ENCODE peak calls at places on chromosome 15, in seven cellular contexts. A is transverse colon, Y is breast epithelium, N is heart left ventricle, D is IMR-90, O is uterus, U is sigmoid colon. H is an unnamed sample.
A peak's percentile ranks its signal among the peaks of the same experiment; 100 is the strongest.

GRCh38 chr15:63895787-63896218 is 62.1 kb upstream of the HERC1 start:
- DNase-seq in A (no peak), Y (no peak), N (no peak), D (no peak), O (no peak), U (no peak), H (no peak)

GRCh38 chr15:33145447-33145846 is 49.1 kb downstream of the FMN1 start:
- DNase-seq in A (no peak), Y (no peak), N (no peak), D (no peak), O (no peak), U (no peak), H (no peak)

GRCh38 chr15:71747128-71748083 is 62.9 kb upstream of the NR2E3 start:
- DNase-seq in A (no peak), Y (no peak), N (no peak), D (peak; percentile 84), O (no peak), U (no peak), H (no peak)

GRCh38 chr15:64046347-64047153 is at the start of gene DAPK2:
- DNase-seq in A (peak; percentile 83), Y (no peak), N (peak; percentile 75), D (peak; percentile 34), O (peak; percentile 66), U (peak; percentile 78), H (peak; percentile 70)

GRCh38 chr15:83379574-83379973 is 67.6 kb upstream of the SH3GL3 start:
- DNase-seq in A (no peak), Y (no peak), N (no peak), D (no peak), O (no peak), U (no peak), H (peak; percentile 68)

GRCh38 chr15:34783986-34784385 is 11.4 kb downstream of the ACTC1 start:
- DNase-seq in A (no peak), Y (no peak), N (no peak), D (no peak), O (no peak), U (no peak), H (no peak)

GRCh38 chr15:62658498-62658897 is 384.0 kb upstream of the TPM1 start:
- DNase-seq in A (no peak), Y (no peak), N (no peak), D (no peak), O (no peak), U (no peak), H (peak; percentile 19)

GRCh38 chr15:44545934-44546802 is 9.2 kb downstream of the EIF3J start:
- DNase-seq in A (no peak), Y (no peak), N (no peak), D (peak; percentile 52), O (no peak), U (no peak), H (no peak)

GRCh38 chr15:32035285-32035684 is 5.0 kb downstream of the CHRNA7 start:
- DNase-seq in A (no peak), Y (no peak), N (no peak), D (no peak), O (no peak), U (no peak), H (no peak)

GRCh38 chr15:43127752-43128151 is 5.6 kb upstream of the TMEM62 start:
- DNase-seq in A (no peak), Y (no peak), N (no peak), D (no peak), O (no peak), U (no peak), H (no peak)

GRCh38 chr15:37140531-37141053 is 40.2 kb upstream of the MEIS2 start:
- DNase-seq in A (no peak), Y (no peak), N (no peak), D (peak; percentile 30), O (no peak), U (no peak), H (no peak)

GRCh38 chr15:35936284-35936683 is 390.3 kb upstream of the DPH6 start:
- DNase-seq in A (no peak), Y (no peak), N (no peak), D (no peak), O (no peak), U (no peak), H (no peak)

GRCh38 chr15:48682949-48683651 is 37.6 kb upstream of the FBN1 start:
- DNase-seq in A (peak; percentile 26), Y (peak; percentile 52), N (no peak), D (peak; percentile 70), O (no peak), U (peak; percentile 80), H (no peak)

GRCh38 chr15:66472176-66472999 is 25.2 kb downstream of the SNAPC5 start:
- DNase-seq in A (peak; percentile 11), Y (no peak), N (no peak), D (peak; percentile 50), O (no peak), U (no peak), H (no peak)

GRCh38 chr15:60972301-60972700 is 256.8 kb downstream of the RORA start:
- DNase-seq in A (no peak), Y (no peak), N (no peak), D (peak; percentile 99), O (no peak), U (no peak), H (no peak)

GRCh38 chr15:78452485-78452884 is 14.5 kb downstream of the IREB2 start:
- DNase-seq in A (no peak), Y (no peak), N (no peak), D (no peak), O (no peak), U (no peak), H (no peak)

GRCh38 chr15:99962006-99962561 is 228.8 kb upstream of the LYSMD4 start:
- DNase-seq in A (no peak), Y (peak; percentile 27), N (no peak), D (no peak), O (peak; percentile 4), U (peak; percentile 42), H (no peak)

GRCh38 chr15:36632196-36632595 is 52.8 kb downstream of the CDIN1 start:
- DNase-seq in A (no peak), Y (no peak), N (no peak), D (peak; percentile 75), O (no peak), U (no peak), H (peak; percentile 52)

GRCh38 chr15:52789008-52789600 is 1.0 kb downstream of the ONECUT1 start:
- DNase-seq in A (no peak), Y (no peak), N (no peak), D (no peak), O (no peak), U (no peak), H (no peak)

DNA sequence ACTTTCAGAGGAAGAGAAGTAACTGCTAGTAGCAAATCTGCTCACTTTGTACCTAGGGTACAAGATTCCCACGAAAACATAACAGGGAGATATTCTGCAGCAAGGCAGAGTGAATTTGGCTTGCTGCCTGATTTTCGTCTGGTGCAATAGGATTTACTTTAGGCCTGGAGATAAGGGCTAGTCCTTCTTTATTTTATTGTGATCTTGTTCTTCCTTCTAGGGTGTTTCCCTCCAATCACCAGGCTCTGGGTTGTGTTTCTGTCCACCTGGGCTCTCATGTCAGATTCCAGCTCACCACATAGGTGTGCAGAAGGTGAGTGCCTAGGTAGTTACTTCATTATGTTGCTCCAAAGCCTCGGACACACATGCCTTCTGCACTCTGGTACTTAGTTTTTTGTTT is 211.8 kb upstream of the RGMA start:
- DNase-seq in A (no peak), Y (no peak), N (no peak), D (no peak), O (peak; percentile 39), U (no peak), H (no peak)
- TF ChIP-seq POLR2A in A (no peak), Y (no peak), N (no peak), D (no peak), O (no peak), U (no peak), H (no peak)

DNA sequence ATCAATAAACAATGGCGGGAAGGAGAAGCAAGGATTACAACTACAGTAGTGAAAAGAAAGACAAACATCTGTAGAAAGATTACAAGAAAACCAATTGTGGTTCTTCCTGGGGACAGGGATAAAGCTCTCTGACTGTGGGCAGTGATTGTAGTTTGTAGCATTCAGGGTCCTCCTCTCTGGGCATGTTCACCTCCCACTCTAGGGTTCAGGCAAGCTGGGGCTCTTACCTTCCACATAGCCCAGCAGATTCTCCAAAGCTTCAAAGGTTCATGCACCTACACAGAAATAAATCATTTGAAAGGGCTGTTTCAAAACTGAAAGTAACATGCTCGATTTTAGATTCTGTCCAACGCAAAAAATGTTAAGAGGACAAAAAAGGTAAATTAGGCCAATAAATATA is 17.4 kb upstream of the UBE3A start:
- DNase-seq in A (no peak), Y (no peak), N (no peak), D (no peak), O (no peak), U (no peak), H (no peak)
- TF ChIP-seq POLR2A in A (no peak), Y (no peak), N (no peak), D (no peak), O (no peak), U (no peak), H (no peak)

DNA sequence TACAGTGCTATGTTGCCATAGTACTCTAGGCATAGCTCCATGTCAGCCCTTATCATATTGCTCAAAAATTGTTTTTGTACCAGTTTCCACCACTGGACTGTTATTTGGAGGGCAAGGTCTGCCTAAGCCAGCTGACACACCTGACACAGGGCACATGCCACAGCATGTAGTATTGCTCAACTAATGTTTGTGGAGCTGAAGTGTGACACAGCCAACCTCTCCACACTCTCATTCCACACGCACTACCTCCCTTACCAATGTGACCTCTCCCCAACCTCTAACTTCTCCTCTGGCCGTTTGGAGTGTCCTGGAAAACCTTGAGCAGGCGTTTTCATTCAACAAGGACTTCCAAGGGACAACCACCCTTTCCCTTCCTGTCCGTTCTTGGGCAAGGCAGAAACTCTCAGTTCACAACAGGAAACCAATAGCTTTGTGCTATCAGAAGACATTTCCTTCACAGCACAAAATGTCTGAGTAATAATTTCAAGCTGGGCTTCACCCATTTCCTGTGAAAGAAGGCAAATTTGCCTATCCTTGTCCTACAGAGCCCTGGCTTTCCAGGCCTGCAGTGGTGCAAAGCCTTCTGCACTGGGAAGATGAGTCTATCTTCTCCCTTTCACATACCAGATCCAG is 38.4 kb downstream of the TLNRD1 start:
- DNase-seq in A (no peak), Y (no peak), N (no peak), D (no peak), O (no peak), U (no peak), H (no peak)
- TF ChIP-seq POLR2A in A (no peak), Y (no peak), N (no peak), D (no peak), O (no peak), U (no peak), H (no peak)

GRCh38 chr15:75367913-75368688 is at the start of gene MAN2C1:
- DNase-seq in A (peak; percentile 99), Y (peak; percentile 96), N (peak; percentile 94), D (peak; percentile 94), O (peak; percentile 92), U (peak; percentile 98), H (peak; percentile 83)
- TF ChIP-seq POLR2A in A (peak; percentile 98), Y (no peak), N (no peak), D (peak; percentile 92), O (peak; percentile 71), U (peak; percentile 70), H (peak; percentile 93)

GRCh38 chr15:85312925-85313324 is 67.5 kb upstream of the AKAP13 start:
- DNase-seq in A (no peak), Y (no peak), N (no peak), D (peak; percentile 53), O (no peak), U (no peak), H (no peak)
- TF ChIP-seq POLR2A in A (no peak), Y (no peak), N (no peak), D (no peak), O (no peak), U (no peak), H (no peak)